ENCODE peak calls at places on chromosome 17, in five cellular contexts. R, S, Z, Y and M are unnamed samples.

GRCh38 chr17:82666931-82667667 is 18.9 kb upstream of the WDR45B start:
- DNase-seq in R (no peak), S (no peak), Z (no peak), Y (no peak), M (no peak)

GRCh38 chr17:80164185-80164584 is 5.6 kb upstream of the CARD14 start:
- DNase-seq in R (no peak), S (no peak), Z (no peak), Y (no peak), M (no peak)

GRCh38 chr17:30429155-30429554 is 48.1 kb upstream of the GOSR1 start:
- DNase-seq in R (no peak), S (peak), Z (no peak), Y (no peak), M (no peak)

GRCh38 chr17:50959341-50959740 is 93.2 kb upstream of the TOB1 start:
- DNase-seq in R (no peak), S (no peak), Z (no peak), Y (no peak), M (no peak)

GRCh38 chr17:1830288-1830687 is 483 bp downstream of the RPA1 start:
- DNase-seq in R (peak), S (no peak), Z (no peak), Y (peak), M (no peak)

GRCh38 chr17:49632201-49632600 is 45.7 kb downstream of the SPOP start:
- DNase-seq in R (no peak), S (no peak), Z (no peak), Y (no peak), M (no peak)

GRCh38 chr17:67633751-67634191 is 84.0 kb upstream of the NOL11 start:
- DNase-seq in R (no peak), S (no peak), Z (no peak), Y (no peak), M (no peak)

GRCh38 chr17:56653877-56654276 is 60.4 kb downstream of the NOG start:
- DNase-seq in R (no peak), S (peak), Z (no peak), Y (no peak), M (no peak)

GRCh38 chr17:58200024-58200633 is 7.6 kb downstream of the EPX start:
- DNase-seq in R (peak), S (no peak), Z (no peak), Y (peak), M (peak)

GRCh38 chr17:80847506-80848230 is 144.0 kb upstream of the CHMP6 start:
- DNase-seq in R (no peak), S (no peak), Z (no peak), Y (no peak), M (no peak)

GRCh38 chr17:82334622-82335394 is 1.2 kb upstream of the SECTM1 start:
- DNase-seq in R (peak), S (no peak), Z (no peak), Y (no peak), M (no peak)

GRCh38 chr17:79792371-79792871 is 4.5 kb downstream of the CBX8 start:
- DNase-seq in R (no peak), S (no peak), Z (no peak), Y (no peak), M (no peak)

GRCh38 chr17:72421128-72422092 is 300.6 kb downstream of the SOX9 start:
- DNase-seq in R (peak), S (peak), Z (no peak), Y (peak), M (no peak)

GRCh38 chr17:58281511-58282011 is 826 bp upstream of the MPO start:
- DNase-seq in R (no peak), S (no peak), Z (no peak), Y (no peak), M (no peak)

GRCh38 chr17:83056583-83057396 is 22.6 kb upstream of the METRNL start:
- DNase-seq in R (no peak), S (no peak), Z (no peak), Y (peak), M (peak)

GRCh38 chr17:31487063-31487647 is 95.7 kb downstream of the RAB11FIP4 start:
- DNase-seq in R (no peak), S (no peak), Z (no peak), Y (no peak), M (no peak)

GRCh38 chr17:71790791-71791190 is 330.0 kb upstream of the SOX9 start:
- DNase-seq in R (no peak), S (no peak), Z (no peak), Y (no peak), M (no peak)

GRCh38 chr17:83117594-83117993 is 38.2 kb downstream of the METRNL start:
- DNase-seq in R (no peak), S (no peak), Z (no peak), Y (no peak), M (peak)

GRCh38 chr17:33287096-33287495 is 6.0 kb downstream of the ASIC2 start:
- DNase-seq in R (no peak), S (no peak), Z (no peak), Y (no peak), M (no peak)

GRCh38 chr17:33291248-33292183 is 1.6 kb downstream of the ASIC2 start:
- DNase-seq in R (no peak), S (no peak), Z (no peak), Y (no peak), M (peak)

GRCh38 chr17:33292184-33292980 is 713 bp downstream of the ASIC2 start:
- DNase-seq in R (no peak), S (no peak), Z (no peak), Y (no peak), M (no peak)

GRCh38 chr17:33290156-33290697 is 2.9 kb downstream of the ASIC2 start:
- DNase-seq in R (no peak), S (no peak), Z (no peak), Y (no peak), M (no peak)

GRCh38 chr17:33288954-33289353 is 4.1 kb downstream of the ASIC2 start:
- DNase-seq in R (no peak), S (no peak), Z (no peak), Y (no peak), M (no peak)
- TF ChIP-seq CTCF in R (no peak), S (no peak), Z (no peak), Y (no peak), M (no peak)

GRCh38 chr17:48326311-48326710 is 103.7 kb downstream of the SKAP1 start:
- DNase-seq in R (no peak), S (no peak), Z (no peak), Y (no peak), M (no peak)

GRCh38 chr17:48317732-48318131 is 112.3 kb downstream of the SKAP1 start:
- DNase-seq in R (no peak), S (no peak), Z (no peak), Y (no peak), M (no peak)

GRCh38 chr17:48322060-48322459 is 108.0 kb downstream of the SKAP1 start:
- DNase-seq in R (no peak), S (peak), Z (no peak), Y (no peak), M (no peak)
- TF ChIP-seq CTCF in R (no peak), S (peak), Z (no peak), Y (no peak), M (no peak)

GRCh38 chr17:74814453-74814852 is 38.3 kb upstream of the NAT9 start:
- DNase-seq in R (no peak), S (no peak), Z (no peak), Y (no peak), M (no peak)
- TF ChIP-seq CTCF in R (no peak), S (no peak), Z (no peak), Y (no peak), M (no peak)

DNA sequence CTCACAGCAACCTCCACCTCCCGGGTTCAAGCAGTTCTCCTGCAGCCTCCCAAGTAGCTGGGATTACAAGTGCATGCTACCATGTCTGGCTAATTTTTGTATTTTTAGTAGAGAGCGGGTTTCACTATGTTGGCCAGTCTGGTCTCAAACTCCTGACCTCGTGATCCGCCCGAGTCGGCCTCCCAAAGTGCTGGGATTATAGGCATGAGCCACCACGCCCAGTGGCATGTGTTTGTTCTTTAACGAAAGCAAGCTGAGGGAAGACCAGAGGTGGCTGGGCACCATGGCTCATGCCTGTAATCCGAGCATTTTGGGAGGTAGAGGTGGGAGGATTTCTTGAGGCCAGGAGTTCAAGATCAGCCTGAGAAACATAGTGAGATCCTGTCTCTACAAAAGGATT is 18.1 kb downstream of the TNFRSF13B start:
- DNase-seq in R (no peak), S (no peak), Z (no peak), Y (no peak), M (no peak)
- TF ChIP-seq CTCF in R (no peak), S (no peak), Z (no peak), Y (no peak), M (no peak)

GRCh38 chr17:35242158-35242804 is 591 bp upstream of the SLFN5 start:
- DNase-seq in R (peak), S (no peak), Z (no peak), Y (peak), M (peak)
- TF ChIP-seq CTCF in R (peak), S (peak), Z (peak), Y (no peak), M (peak)

DNA sequence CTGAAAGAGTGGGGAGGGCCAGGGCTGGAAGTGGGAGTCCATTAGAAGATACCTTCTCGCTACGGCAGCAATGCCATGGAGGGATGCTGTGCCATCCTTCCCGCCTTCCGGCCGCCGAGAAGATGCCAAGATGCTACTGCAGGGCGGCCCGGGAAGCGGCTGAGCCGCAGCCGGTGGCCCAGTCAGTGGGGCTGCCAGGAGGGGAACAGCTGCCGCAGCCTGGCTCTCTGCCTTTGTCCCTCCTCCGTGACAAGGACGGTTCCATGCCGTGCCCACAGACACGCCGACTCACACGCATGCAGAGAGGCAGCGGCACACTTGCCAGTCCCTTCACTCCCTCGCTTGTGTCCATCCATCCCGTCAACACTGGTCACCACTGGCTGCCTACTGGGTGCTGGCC is 20.2 kb upstream of the NCBP3 start:
- DNase-seq in R (no peak), S (no peak), Z (no peak), Y (no peak), M (peak)
- TF ChIP-seq CTCF in R (no peak), S (no peak), Z (no peak), Y (no peak), M (no peak)

GRCh38 chr17:60230358-60230757 is 80.6 kb downstream of the CA4 start:
- DNase-seq in R (no peak), S (no peak), Z (no peak), Y (no peak), M (no peak)

GRCh38 chr17:60229189-60229802 is 79.5 kb downstream of the CA4 start:
- DNase-seq in R (no peak), S (no peak), Z (no peak), Y (no peak), M (no peak)

GRCh38 chr17:60231691-60232090 is 81.9 kb downstream of the CA4 start:
- DNase-seq in R (no peak), S (peak), Z (no peak), Y (no peak), M (no peak)

GRCh38 chr17:60231234-60231633 is 81.5 kb downstream of the CA4 start:
- DNase-seq in R (no peak), S (peak), Z (no peak), Y (no peak), M (no peak)
- TF ChIP-seq CTCF in R (no peak), S (peak), Z (no peak), Y (no peak), M (peak)

GRCh38 chr17:68851875-68852274 is 103.3 kb downstream of the ABCA8 start:
- DNase-seq in R (no peak), S (no peak), Z (no peak), Y (no peak), M (no peak)
- TF ChIP-seq CTCF in R (no peak), S (no peak), Z (no peak), Y (no peak), M (no peak)